ENCODE peak calls at places on chromosomes 13 and 19, in five cellular contexts. D is fibroblast of the aortic adventitia, B is RWPE1, I is keratinocyte, O is WTC11. G is an unnamed sample.

GRCh38 chr19:40416918-40417713 is 3.9 kb upstream of the PRX start:
- DNase-seq in I (no peak), D (no peak), B (no peak), O (no peak), G (no peak)

GRCh38 chr13:66689628-66690027 is 540.5 kb downstream of the PCDH9 start:
- DNase-seq in O (no peak), D (peak), B (no peak), I (no peak), G (no peak)

GRCh38 chr19:41601771-41602170 is 25.1 kb downstream of the CEACAM4 start:
- DNase-seq in I (no peak), B (no peak), O (peak), D (no peak), G (no peak)

GRCh38 chr19:14381689-14382474 is 638 bp downstream of the ADGRE5 start:
- DNase-seq in I (no peak), B (peak), O (no peak), D (peak), G (no peak)

GRCh38 chr13:46551410-46552301 is 1.3 kb upstream of the LRCH1 start:
- DNase-seq in I (peak), D (peak), B (peak), O (peak), G (peak)

GRCh38 chr13:73194310-73194709 is 135.5 kb downstream of the KLF5 start:
- DNase-seq in I (no peak), O (no peak), B (no peak), D (no peak), G (no peak)

GRCh38 chr13:44874886-44875630 is 114.2 kb downstream of the NUFIP1 start:
- DNase-seq in O (no peak), B (no peak), D (no peak), I (no peak), G (no peak)

GRCh38 chr19:18479964-18480723 is 41.7 kb downstream of the ELL start:
- DNase-seq in B (no peak), I (no peak), O (no peak), D (peak), G (no peak)

GRCh38 chr19:1251233-1251502 is 2.8 kb downstream of the MIDN start:
- DNase-seq in O (no peak), D (peak), B (no peak), I (no peak), G (no peak)

GRCh38 chr19:40691421-40692211 is 1.2 kb upstream of the NUMBL start:
- DNase-seq in O (no peak), D (no peak), B (no peak), I (no peak), G (peak)

GRCh38 chr19:35167251-35168119 is 12.9 kb downstream of the FXYD5 start:
- DNase-seq in B (no peak), I (no peak), O (no peak), D (no peak), G (no peak)

GRCh38 chr19:18123819-18124218 is 26.2 kb downstream of the MAST3 start:
- DNase-seq in B (no peak), I (no peak), D (no peak), O (no peak), G (no peak)

GRCh38 chr13:44425041-44425814 is 51.6 kb downstream of the SERP2 start:
- DNase-seq in O (no peak), D (no peak), B (no peak), I (no peak), G (no peak)

GRCh38 chr19:10551698-10552301 is 8.1 kb downstream of the ATG4D start:
- DNase-seq in B (no peak), D (peak), I (no peak), O (peak), G (no peak)

GRCh38 chr19:2922987-2923386 is 21.8 kb downstream of the ZNF77 start:
- DNase-seq in B (no peak), I (no peak), D (no peak), O (no peak), G (no peak)

GRCh38 chr19:1807695-1808394 is 4.2 kb downstream of the ATP8B3 start:
- DNase-seq in D (no peak), I (no peak), O (no peak), B (no peak), G (peak)

GRCh38 chr19:48806518-48806817 is 4.4 kb downstream of the BCAT2 start:
- DNase-seq in B (peak), I (no peak), O (peak), D (no peak), G (peak)

GRCh38 chr19:48795055-48795854 is 15.6 kb downstream of the BCAT2 start:
- DNase-seq in B (peak), I (peak), D (peak), O (peak), G (peak)

GRCh38 chr19:33132425-33132824 is 511 bp downstream of the WDR88 start:
- DNase-seq in O (peak), I (no peak), D (no peak), B (no peak), G (no peak)
- TF ChIP-seq CTCF in O (no peak), I (peak), D (peak), B (no peak), G (peak)

DNA sequence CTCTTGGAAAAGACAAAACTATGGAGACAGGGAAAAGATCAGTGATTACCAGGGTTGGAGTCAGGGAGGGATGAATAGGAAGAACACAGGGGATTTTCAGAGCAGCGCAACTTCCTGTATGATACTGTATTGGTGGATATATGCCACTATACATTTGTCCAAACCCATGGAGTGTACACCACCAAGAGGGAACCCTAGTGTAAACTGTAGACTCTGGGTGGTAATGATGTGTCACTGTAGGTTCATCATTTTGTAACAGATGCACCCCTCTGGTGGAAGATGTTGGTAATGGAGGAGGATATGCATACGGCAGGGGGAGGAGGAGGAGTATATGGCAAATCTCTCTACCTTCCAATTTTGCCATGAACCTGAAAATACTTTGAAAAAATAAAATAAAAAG is 68.1 kb downstream of the UFM1 start:
- DNase-seq in B (peak), I (no peak), D (no peak), O (no peak), G (no peak)
- TF ChIP-seq CTCF in B (no peak), I (peak), D (no peak), O (peak), G (peak)

GRCh38 chr19:45402469-45403070 is 2.3 kb downstream of the PPP1R13L start:
- DNase-seq in I (peak), D (no peak), O (peak), B (peak), G (peak)
- TF ChIP-seq CTCF in I (peak), D (peak), O (peak), B (peak), G (peak)

GRCh38 chr13:103772576-103772975 is 706.4 kb upstream of the SLC10A2 start:
- DNase-seq in B (no peak), I (no peak), D (no peak), O (peak), G (no peak)
- TF ChIP-seq CTCF in B (peak), I (no peak), D (no peak), O (peak), G (peak)

GRCh38 chr19:39310558-39311311 is 9.9 kb downstream of the LRFN1 start:
- DNase-seq in D (no peak), B (no peak), I (no peak), O (peak), G (peak)

GRCh38 chr19:39308531-39309304 is 11.9 kb downstream of the LRFN1 start:
- DNase-seq in I (no peak), B (no peak), O (peak), D (no peak), G (peak)

GRCh38 chr19:39307233-39307821 is 11.1 kb downstream of the IFNL1 start:
- DNase-seq in I (no peak), D (no peak), B (no peak), O (peak), G (peak)

GRCh38 chr19:39306075-39306474 is 9.9 kb downstream of the IFNL1 start:
- DNase-seq in D (no peak), O (no peak), B (no peak), I (no peak), G (no peak)

DNA sequence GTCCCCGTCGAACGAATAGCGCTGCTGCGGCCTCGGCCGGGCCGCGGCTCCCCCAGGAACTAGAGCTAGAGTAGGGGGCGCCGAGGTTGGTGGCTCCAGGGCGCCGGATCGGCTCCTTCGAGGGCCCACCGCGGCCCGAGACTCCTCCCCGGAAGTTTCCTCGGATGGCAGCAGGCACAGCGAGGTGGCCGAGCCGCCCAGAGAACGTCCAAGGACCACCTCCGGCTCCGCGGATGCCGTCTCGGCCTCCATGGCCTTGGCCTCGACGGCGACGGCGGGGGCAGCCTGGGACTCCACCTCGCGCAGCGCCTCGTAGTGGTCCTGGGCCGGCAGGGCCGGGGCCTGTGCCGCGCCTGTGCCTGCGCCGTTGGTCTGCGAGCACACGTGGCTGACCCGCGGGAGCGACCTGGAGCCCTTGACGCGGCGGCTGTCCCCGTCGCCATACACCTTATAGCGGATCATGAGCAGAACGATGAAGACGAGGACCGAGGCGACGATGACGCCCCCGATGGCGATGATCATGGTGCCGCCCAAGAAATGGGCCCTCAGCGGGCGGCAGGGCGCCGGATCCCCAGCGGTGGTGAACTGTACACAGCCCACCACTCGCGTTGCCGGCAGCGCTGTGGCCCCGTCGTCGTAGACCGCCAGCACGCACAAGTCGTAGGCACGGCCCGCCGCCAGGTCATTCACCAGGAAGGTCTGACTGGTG is 11.8 kb downstream of the IFNL1 start:
- DNase-seq in I (no peak), B (no peak), O (peak), D (no peak), G (peak)
- TF ChIP-seq CTCF in I (no peak), B (no peak), O (no peak), D (no peak), G (no peak)

DNA sequence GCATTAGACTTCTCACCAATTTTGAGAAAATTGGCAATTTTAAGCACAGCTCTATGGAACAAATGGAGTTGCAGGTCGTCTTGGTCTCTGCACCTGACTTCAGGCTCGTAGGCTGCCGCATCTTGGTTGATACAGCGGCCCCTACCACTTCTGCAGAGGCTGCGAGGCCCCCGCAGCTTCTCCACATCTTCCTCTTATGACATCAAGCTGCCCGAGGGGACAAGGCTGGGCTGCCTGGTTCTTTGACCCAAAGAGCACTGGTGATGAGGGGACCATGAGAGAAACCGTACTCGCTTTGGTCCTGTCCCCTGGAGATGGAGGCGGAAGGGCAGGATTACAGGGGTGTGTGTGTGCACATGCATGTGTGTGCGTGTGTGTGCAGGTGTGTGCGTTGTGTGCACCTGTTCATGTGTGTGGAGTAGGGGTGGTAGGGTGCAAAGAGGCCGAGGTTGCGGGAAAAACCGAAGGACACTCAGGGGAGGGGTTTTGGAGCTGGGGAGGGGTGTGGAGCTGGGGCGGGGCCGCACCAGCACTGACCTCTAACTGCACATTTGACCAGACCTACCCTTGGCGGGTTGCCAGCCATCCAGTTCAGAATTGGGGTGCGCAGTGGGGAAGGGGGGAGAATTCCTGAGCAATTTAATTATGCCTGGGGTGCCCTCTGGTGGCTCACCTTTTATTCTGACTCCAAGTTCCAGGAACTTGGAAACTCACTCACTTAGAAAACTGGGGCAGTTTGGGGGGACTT is 65.1 kb upstream of the ARHGEF7 start:
- DNase-seq in O (peak), I (no peak), B (peak), D (peak), G (no peak)
- TF ChIP-seq CTCF in O (no peak), I (peak), B (peak), D (peak), G (no peak)

GRCh38 chr13:99596180-99596579 is 94.9 kb downstream of the TM9SF2 start:
- DNase-seq in I (no peak), B (no peak), O (no peak), D (no peak), G (no peak)

GRCh38 chr13:99605417-99606321 is 104.4 kb downstream of the TM9SF2 start:
- DNase-seq in I (no peak), D (no peak), O (peak), B (peak), G (peak)

GRCh38 chr13:99601535-99601934 is 100.3 kb downstream of the TM9SF2 start:
- DNase-seq in B (no peak), O (no peak), D (no peak), I (no peak), G (no peak)

GRCh38 chr13:99604636-99605035 is 103.4 kb downstream of the TM9SF2 start:
- DNase-seq in I (no peak), D (no peak), O (no peak), B (no peak), G (no peak)

GRCh38 chr13:99600318-99600717 is 99.0 kb downstream of the TM9SF2 start:
- DNase-seq in D (no peak), B (no peak), O (peak), I (no peak), G (no peak)
- TF ChIP-seq CTCF in D (no peak), B (no peak), O (peak), I (peak), G (no peak)